ENCODE peak calls at places on chromosomes 11 and 22, in six cellular contexts. H is IMR-90, T is PC-3, E is AG09309, F is GM10248, K is A549. A is an unnamed sample.

GRCh38 chr11:44950625-44951472 is at the start of gene TP53I11:
- DNase-seq in K (peak), F (peak), T (peak), H (peak), E (no peak), A (peak)

GRCh38 chr11:69376155-69377028 is 82.4 kb downstream of the MYEOV start:
- DNase-seq in F (no peak), T (no peak), E (no peak), H (no peak), K (no peak), A (no peak)

GRCh38 chr11:37394236-37394870 is 796.3 kb upstream of the RAG2 start:
- DNase-seq in K (peak), H (no peak), E (no peak), F (no peak), T (peak), A (no peak)

GRCh38 chr11:130318031-130318673 is 3.4 kb upstream of the ZBTB44 start:
- DNase-seq in H (no peak), K (no peak), F (no peak), T (no peak), E (no peak), A (no peak)

GRCh38 chr11:45252134-45252856 is 33.8 kb downstream of the SYT13 start:
- DNase-seq in E (no peak), H (peak), T (peak), K (peak), F (peak), A (peak)

GRCh38 chr22:47757741-47758140 is 995.3 kb downstream of the TBC1D22A start:
- DNase-seq in T (no peak), H (no peak), F (no peak), K (no peak), E (no peak), A (no peak)

GRCh38 chr11:94638278-94638901 is 71.2 kb downstream of the PIWIL4 start:
- DNase-seq in F (no peak), E (no peak), H (no peak), T (no peak), K (no peak), A (no peak)

GRCh38 chr11:8814923-8815240 is 96.1 kb upstream of the AKIP1 start:
- DNase-seq in K (no peak), T (no peak), E (no peak), F (no peak), H (no peak), A (no peak)

GRCh38 chr11:106231591-106231990 is 154.1 kb downstream of the AASDHPPT start:
- DNase-seq in T (peak), E (peak), H (peak), F (no peak), K (no peak), A (no peak)
- TF ChIP-seq CTCF in T (peak), E (peak), H (peak), F (no peak), K (no peak), A (peak)

GRCh38 chr11:56990702-56991101 is 2.0 kb downstream of the OR5AK2 start:
- DNase-seq in F (no peak), T (no peak), H (no peak), K (no peak), E (no peak), A (no peak)

GRCh38 chr11:56988614-56989013 is at the start of gene OR5AK2:
- DNase-seq in E (no peak), K (no peak), T (no peak), F (no peak), H (no peak), A (no peak)

GRCh38 chr11:56994532-56994931 is 5.8 kb downstream of the OR5AK2 start:
- DNase-seq in F (no peak), E (no peak), T (no peak), K (no peak), H (no peak), A (no peak)
- TF ChIP-seq CTCF in F (no peak), E (no peak), T (no peak), K (no peak), H (no peak), A (no peak)

DNA sequence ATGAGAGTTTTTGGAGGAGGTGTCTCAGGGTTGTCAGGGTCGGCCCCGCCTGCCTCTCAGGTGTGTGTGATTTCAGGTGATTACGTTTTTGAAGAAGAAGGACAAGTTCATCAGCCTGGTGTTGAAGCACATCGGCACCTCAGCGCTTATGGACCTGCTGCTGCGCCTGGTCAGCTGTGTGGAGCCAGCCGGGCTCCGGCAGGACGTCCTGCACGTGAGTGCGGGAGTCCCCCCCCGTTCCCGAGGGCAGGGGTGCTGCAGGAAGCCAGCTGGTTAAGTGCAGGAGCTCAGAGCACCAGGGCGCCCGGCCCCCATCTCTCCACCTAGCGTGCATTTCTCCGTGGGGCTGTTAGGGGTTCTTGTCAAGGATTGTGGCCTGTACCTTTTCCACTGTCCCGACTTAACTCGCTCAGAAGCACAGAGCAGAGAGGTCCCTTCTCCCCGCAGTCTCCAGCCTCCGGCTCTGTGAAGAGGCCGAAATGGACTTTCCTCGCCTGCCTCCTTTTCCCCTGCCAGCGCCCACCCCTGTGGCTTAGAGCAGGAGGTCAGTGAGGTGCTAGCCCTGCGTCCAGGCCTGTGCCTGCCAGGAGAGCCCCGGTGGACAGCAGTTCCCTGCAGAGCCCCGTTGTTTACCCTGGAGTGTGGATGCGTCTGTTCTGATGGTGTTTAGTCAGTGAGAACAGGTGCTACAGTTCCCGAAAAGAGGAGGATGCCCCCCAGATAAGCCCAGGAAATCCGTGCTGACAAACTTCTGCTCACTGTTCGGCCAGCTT is 60.2 kb downstream of the SBF1 start:
- DNase-seq in K (no peak), E (no peak), H (no peak), F (no peak), T (no peak), A (no peak)
- TF ChIP-seq CTCF in K (no peak), E (no peak), H (no peak), F (no peak), T (no peak), A (no peak)

DNA sequence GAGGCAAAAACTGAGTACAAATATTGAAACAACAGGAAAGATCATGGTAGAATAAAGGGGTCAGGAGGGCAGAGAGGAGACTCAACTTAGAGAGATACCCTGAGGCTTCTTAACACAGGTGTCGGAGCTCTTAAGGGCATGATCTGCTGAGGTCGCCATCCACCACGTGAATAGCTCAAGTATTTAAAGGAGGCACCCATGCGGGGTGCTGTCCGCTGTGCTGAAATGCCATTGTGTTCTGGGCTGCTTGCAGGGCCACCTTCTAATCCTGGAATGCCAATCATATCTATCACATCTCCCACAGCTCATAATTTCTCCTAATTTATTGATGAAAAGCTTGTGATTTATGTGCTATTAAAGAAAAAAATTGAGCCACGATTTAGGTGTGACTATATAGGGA is 90.2 kb downstream of the SEZ6L start:
- DNase-seq in E (no peak), K (peak), H (peak), T (peak), F (no peak), A (peak)
- TF ChIP-seq CTCF in E (no peak), K (no peak), H (no peak), T (no peak), F (no peak), A (no peak)

GRCh38 chr11:124971810-124972209 is 17.8 kb downstream of the CCDC15 start:
- DNase-seq in K (no peak), H (peak), T (peak), F (no peak), E (no peak), A (no peak)

DNA sequence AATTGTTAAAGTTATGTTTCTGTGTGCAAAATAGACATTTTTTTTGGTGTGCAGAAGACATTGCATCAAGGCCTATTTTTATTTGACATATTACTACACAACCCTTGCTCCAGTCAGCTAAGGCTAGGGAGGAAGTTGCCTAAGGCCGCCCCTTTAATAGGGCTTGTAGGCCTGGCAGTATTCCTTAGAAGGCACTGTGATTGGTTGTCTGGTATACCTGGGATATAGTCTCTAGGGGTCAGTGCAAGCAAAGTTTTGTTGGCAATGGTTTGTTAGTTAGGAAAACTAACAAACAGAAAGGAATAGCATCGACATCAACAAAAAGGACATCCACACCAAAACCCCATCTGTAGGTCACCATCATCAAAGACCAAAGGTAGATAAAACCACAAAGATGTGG is 16.9 kb downstream of the CCDC15 start:
- DNase-seq in K (peak), E (no peak), T (peak), H (peak), F (no peak), A (peak)
- TF ChIP-seq CTCF in K (no peak), E (peak), T (peak), H (no peak), F (no peak), A (peak)

DNA sequence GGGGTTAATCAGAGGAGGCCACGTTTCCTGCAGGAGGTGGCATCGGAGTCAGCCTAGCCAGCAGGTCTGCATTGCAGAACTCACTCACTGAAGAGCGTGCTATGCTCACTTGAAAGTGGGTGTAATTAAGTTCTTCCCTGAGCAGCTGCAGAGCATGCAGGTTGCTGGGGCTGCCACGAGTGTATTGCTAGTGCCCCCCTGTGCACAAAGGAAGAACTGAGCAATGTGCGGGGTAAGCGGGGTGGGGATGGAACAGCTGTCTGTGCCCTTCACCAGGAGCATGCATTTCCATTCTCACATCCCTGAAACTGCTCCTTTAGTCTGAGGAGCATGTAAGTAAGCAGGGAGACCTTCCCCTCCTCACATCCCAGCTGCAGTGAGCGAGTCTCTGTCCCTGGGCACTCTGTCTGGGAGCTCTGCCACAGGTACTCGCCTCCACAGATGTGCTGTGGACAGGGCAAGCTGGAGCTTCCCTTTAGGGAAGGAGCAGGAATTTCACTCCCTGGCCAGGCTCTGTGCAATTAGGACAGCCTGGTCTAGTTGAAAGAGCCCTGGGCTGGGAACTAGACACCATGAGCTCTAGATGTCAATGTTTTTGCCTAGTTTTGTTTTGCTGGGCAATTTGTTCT is 1031.8 kb downstream of the NTM start:
- DNase-seq in K (peak), F (peak), T (peak), H (peak), E (peak), A (peak)
- TF ChIP-seq CTCF in K (no peak), F (peak), T (peak), H (peak), E (peak), A (no peak)

GRCh38 chr11:117730256-117730800 is 66.7 kb downstream of the DSCAML1 start:
- DNase-seq in H (no peak), E (no peak), K (no peak), T (no peak), F (no peak), A (no peak)
- TF ChIP-seq CTCF in H (no peak), E (no peak), K (no peak), T (no peak), F (no peak), A (no peak)

GRCh38 chr22:24937114-24937513 is 9.4 kb downstream of the LHFPL7 start:
- DNase-seq in K (peak), T (peak), H (no peak), F (no peak), E (no peak), A (no peak)
- TF ChIP-seq CTCF in K (peak), T (peak), H (no peak), F (peak), E (peak), A (peak)